ENCODE peak calls at places on chromosomes 12 and 14, in five cellular contexts. R is psoas muscle, U is sigmoid colon, V is coronary artery, Z is Peyer's patch. O is an unnamed sample.

GRCh38 chr12:29104495-29104894 is 44.6 kb upstream of the FAR2 start:
- DNase-seq in V (no peak), R (no peak), Z (no peak), U (no peak), O (no peak)

GRCh38 chr12:55708695-55709233 is 1.1 kb upstream of the ITGA7 start:
- DNase-seq in U (no peak), Z (no peak), V (no peak), R (peak), O (no peak)

GRCh38 chr12:43742106-43742505 is 16.5 kb downstream of the PUS7L start:
- DNase-seq in R (no peak), U (no peak), V (no peak), Z (no peak), O (no peak)

GRCh38 chr12:11967356-11968040 is 103.2 kb upstream of the BCL2L14 start:
- DNase-seq in V (no peak), U (no peak), R (no peak), Z (no peak), O (no peak)

GRCh38 chr12:6946033-6946919 is 2.5 kb downstream of the C12orf57 start:
- DNase-seq in Z (peak), R (peak), U (no peak), V (no peak), O (peak)

GRCh38 chr12:6188954-6189353 is 11.2 kb upstream of the CD9 start:
- DNase-seq in R (no peak), V (no peak), U (no peak), Z (no peak), O (no peak)

GRCh38 chr14:89447182-89447970 is 30.3 kb upstream of the FOXN3 start:
- DNase-seq in V (no peak), R (no peak), Z (no peak), U (peak), O (no peak)

GRCh38 chr12:42810006-42810405 is 220.5 kb upstream of the PRICKLE1 start:
- DNase-seq in V (no peak), R (no peak), U (no peak), Z (no peak), O (no peak)

GRCh38 chr12:105670664-105671063 is 340.2 kb downstream of the C12orf75 start:
- DNase-seq in U (no peak), Z (no peak), V (no peak), R (no peak), O (no peak)

GRCh38 chr14:61498811-61499210 is 177.4 kb downstream of the PRKCH start:
- DNase-seq in R (no peak), U (no peak), Z (no peak), V (no peak), O (no peak)

GRCh38 chr12:31118347-31118830 is 44.7 kb downstream of the DDX11 start:
- DNase-seq in U (no peak), Z (peak), V (no peak), R (no peak), O (no peak)

GRCh38 chr12:70043490-70044138 is 199.6 kb upstream of the CNOT2 start:
- DNase-seq in V (no peak), Z (no peak), U (no peak), R (no peak), O (peak)

GRCh38 chr12:102946042-102946441 is 11.4 kb upstream of the ASCL1 start:
- DNase-seq in U (no peak), Z (no peak), V (no peak), R (no peak), O (no peak)

GRCh38 chr12:106133136-106134087 is 5.3 kb downstream of the NUAK1 start:
- DNase-seq in R (no peak), V (no peak), Z (no peak), U (no peak), O (no peak)

DNA sequence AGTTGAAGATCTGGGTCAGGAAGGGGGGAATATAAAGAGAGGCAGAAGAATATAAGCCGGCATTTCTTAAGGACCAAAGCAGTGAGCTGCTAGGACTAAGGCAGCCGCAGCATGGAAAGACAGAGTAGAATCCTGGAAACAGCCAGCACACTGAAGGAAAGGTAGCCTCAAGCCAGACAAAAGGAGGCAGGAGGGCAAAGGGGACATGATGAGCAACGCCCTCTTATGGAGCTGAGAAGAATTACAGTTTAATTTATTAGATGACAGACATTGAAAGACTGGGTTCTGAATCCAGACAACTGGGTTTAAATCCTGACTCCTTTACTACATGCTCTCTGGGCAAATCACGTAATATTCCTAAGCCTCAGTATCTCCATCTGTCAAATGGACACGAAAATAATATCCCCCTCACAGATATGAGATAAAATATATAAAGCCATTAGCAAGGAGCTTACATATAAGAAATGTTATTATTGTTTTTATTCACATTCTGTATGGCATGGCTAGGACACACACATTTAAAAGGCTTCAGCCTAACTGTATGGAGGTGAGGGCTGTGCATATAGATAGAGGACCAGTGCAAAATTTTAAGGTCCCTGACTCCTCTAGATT is 8.1 kb upstream of the PCED1B start:
- DNase-seq in Z (no peak), R (no peak), V (no peak), U (no peak), O (no peak)
- TF ChIP-seq CTCF in Z (no peak), R (peak), V (no peak), U (no peak), O (no peak)

DNA sequence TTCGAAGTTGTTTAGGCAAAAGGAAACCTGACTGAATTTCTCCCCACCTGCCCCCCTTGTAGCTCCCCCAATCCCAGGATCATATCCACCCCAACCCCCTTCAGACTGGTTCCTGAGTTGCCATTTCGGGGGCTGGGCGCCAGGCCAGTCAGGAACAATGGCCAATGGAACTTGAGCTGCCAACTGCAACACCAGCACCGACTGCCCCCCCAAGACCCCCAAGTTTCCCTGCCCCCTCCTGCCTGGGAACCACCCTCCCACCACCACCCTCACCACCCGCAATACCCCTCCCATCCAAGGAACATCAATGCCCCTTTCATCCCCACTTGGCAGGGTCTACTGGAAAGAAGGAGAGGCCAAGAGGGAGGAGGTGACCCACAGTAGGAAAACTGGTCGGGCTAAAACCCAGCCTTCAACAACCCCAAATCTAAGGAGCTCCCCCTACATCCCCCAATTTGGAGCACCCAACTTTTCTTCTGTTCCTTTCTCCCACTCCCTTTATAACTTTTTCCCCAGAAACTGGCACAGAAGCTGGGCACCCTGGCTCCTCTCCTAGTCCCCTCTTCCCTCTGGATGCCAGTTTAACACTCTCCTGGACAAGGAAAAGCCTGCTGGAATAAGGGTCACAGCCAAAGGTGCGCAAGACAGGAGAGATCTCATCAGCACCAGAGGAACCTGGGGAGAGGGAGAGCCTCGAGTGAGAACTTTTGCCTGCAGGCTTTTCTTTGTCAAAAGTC is 1.6 kb upstream of the NDRG2 start:
- DNase-seq in R (peak), Z (no peak), V (peak), U (peak), O (no peak)
- H3K27ac ChIP-seq in R (peak), Z (peak), V (peak), U (peak), O (no peak)

GRCh38 chr12:2052861-2053674 is at the start of gene CACNA1C:
- DNase-seq in Z (no peak), R (peak), U (peak), V (no peak), O (peak)
- TF ChIP-seq CTCF in Z (no peak), R (peak), U (no peak), V (no peak), O (no peak)

GRCh38 chr12:76312314-76312713 is 35.9 kb downstream of the BBS10 start:
- DNase-seq in V (no peak), U (no peak), R (no peak), Z (no peak), O (no peak)

GRCh38 chr12:76308866-76309265 is 39.3 kb downstream of the BBS10 start:
- DNase-seq in Z (no peak), U (no peak), V (no peak), R (no peak), O (no peak)

GRCh38 chr12:76310110-76310509 is 38.1 kb downstream of the BBS10 start:
- DNase-seq in Z (no peak), U (no peak), V (no peak), R (no peak), O (no peak)

GRCh38 chr12:76313289-76313688 is 34.9 kb downstream of the BBS10 start:
- DNase-seq in U (no peak), V (no peak), R (no peak), Z (no peak), O (no peak)

DNA sequence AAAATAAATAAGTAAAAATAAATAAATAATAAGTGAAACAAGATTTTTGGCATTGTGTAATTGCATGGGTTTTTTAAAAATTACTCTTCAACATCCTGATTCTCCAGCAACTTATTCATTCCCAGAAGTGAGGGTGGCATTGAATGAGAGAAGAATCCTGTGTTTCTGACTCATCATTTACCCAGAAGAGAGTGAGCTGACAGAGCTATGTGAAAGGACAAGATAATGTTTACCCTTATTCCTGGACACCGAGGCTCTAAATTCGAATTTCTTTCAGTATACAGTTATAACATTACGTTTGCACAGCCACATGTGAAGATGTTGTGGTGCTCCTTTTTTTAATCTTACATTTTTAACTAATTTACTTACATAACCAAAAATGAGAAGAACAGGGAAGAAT is 36.4 kb downstream of the BBS10 start:
- DNase-seq in V (no peak), U (no peak), R (no peak), Z (no peak), O (no peak)
- H3K27ac ChIP-seq in V (no peak), U (no peak), R (no peak), Z (no peak), O (no peak)

DNA sequence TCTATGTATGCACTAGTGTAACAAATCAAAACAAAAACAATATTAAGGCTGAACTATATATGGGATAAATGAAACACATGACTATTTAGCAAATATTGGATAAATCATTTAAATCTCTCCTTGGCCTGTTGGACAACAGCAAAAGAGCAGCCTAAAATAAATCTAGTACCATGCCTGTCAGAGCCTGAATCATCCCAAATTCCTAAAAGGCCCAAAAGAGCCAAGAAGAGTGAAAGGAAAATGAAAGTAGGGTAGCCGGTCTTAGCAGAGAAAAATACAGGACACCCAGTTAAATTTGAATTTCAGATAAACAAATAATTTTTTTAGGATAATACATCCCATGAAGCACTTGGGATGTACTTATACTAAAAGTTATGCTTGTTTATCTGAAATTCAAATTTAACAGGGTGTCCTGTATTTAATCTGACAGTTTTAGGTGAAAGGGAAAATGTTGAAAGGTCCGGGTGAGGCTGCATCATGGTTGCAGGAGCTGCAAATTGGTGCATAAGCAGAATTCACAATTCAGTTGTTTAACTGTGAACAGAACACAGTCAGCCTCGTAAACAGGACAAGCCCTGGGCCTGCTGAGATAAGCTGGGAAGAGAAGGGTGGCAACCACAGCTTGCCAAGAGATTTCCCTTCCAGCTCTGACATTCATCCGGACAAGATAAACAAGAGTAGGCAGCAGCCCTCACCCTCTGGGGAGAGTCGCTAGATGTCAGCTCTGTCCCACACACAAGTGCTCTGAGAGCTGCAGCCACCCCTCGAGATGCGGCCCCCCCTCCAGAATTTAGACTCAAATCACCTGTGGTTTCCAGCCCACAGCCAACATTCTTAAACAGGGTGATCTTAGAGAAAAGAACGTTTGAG is 30.3 kb downstream of the DMAC2L start:
- DNase-seq in Z (peak), V (no peak), R (peak), U (peak), O (no peak)
- TF ChIP-seq CTCF in Z (no peak), V (no peak), R (peak), U (no peak), O (no peak)

GRCh38 chr12:33634544-33634943 is 194.9 kb upstream of the SYT10 start:
- DNase-seq in V (no peak), R (no peak), Z (no peak), U (no peak), O (no peak)
- H3K27ac ChIP-seq in V (no peak), R (no peak), Z (no peak), U (no peak), O (no peak)

GRCh38 chr14:23566782-23567185 is 807 bp downstream of the AP1G2 start:
- DNase-seq in R (no peak), Z (no peak), V (no peak), U (no peak), O (peak)
- TF ChIP-seq CTCF in R (no peak), Z (no peak), V (no peak), U (no peak), O (no peak)

DNA sequence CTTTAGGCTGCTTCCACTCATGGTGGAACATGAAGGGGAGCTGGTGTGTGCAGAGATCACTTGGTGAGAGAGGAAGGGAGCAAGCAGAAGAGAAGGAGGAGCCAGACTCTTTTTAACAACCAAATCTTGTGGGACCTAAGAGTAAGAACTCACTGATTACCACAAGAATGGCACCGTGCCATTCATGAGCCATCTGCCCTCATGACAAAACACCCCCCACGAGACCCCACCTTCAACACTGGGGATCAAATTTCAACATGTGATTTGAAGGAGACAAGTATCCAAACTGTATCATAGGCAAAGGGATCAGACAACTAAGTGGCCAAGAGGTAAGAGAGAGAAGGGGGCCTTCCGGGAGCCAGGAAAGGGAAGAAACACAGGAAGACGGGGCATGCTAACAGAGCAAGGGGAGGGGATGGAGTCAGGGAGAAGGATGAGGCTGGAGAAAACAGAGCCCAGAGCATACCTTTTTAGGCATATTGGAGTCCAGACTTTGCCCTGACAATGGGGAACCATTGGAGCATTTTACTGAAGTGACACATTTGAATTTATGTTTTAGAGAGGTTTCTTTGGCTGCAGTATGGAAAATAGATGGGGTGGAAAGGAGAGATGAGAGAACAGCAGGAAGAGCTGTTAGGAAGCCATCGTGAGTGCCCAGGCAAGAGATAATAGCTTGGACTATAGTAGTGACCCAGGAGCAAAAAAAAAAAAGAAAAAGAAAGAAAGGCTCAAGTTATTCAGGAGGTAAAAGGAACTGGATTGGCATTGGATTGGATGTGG is 204.4 kb upstream of the NUDT4 start:
- DNase-seq in R (no peak), V (no peak), U (no peak), Z (no peak), O (no peak)
- H3K27ac ChIP-seq in R (peak), V (no peak), U (peak), Z (no peak), O (peak)